ENCODE peak calls at places on chromosomes 11 and 22, in four cellular contexts. One of them, this sample, is unnamed.
A peak's percentile ranks its signal among the peaks of the same experiment; 100 is the strongest.

GRCh38 chr22:49948116-49948515 is 12.5 kb upstream of the PIM3 start:
- DNase-seq in K562: no peak
- DNase-seq in HepG2: no peak
- DNase-seq in GM12878: no peak
- DNase-seq in this sample: no peak

GRCh38 chr22:40620464-40621046 is 16.0 kb downstream of the MRTFA start:
- DNase-seq in K562: peak; percentile 35
- DNase-seq in HepG2: no peak
- DNase-seq in GM12878: no peak
- DNase-seq in this sample: no peak

GRCh38 chr22:29359469-29359868 is 28.9 kb downstream of the AP1B1 start:
- DNase-seq in K562: peak; percentile 41
- DNase-seq in HepG2: peak; percentile 50
- DNase-seq in GM12878: no peak
- DNase-seq in this sample: peak; percentile 73

GRCh38 chr11:8372641-8373381 is 109.1 kb upstream of the LMO1 start:
- DNase-seq in K562: no peak
- DNase-seq in HepG2: no peak
- DNase-seq in GM12878: no peak
- DNase-seq in this sample: no peak

GRCh38 chr22:23278883-23279675 is 98.8 kb downstream of the BCR start:
- DNase-seq in K562: peak; percentile 78
- DNase-seq in HepG2: no peak
- DNase-seq in GM12878: no peak
- DNase-seq in this sample: no peak

GRCh38 chr11:66082936-66083698 is 13.0 kb downstream of the PACS1 start:
- DNase-seq in K562: no peak
- DNase-seq in HepG2: peak; percentile 48
- DNase-seq in GM12878: no peak
- DNase-seq in this sample: no peak

GRCh38 chr22:29801153-29801552 is 34.0 kb downstream of the UQCR10 start:
- DNase-seq in K562: no peak
- DNase-seq in HepG2: no peak
- DNase-seq in GM12878: no peak
- DNase-seq in this sample: no peak

GRCh38 chr11:45924036-45924915 is 1.8 kb downstream of the LARGE2 start:
- DNase-seq in K562: no peak
- DNase-seq in HepG2: no peak
- DNase-seq in GM12878: no peak
- DNase-seq in this sample: no peak

GRCh38 chr22:49364398-49364797 is 463.3 kb downstream of the BRD1 start:
- DNase-seq in K562: no peak
- DNase-seq in HepG2: no peak
- DNase-seq in GM12878: no peak
- DNase-seq in this sample: no peak

DNA sequence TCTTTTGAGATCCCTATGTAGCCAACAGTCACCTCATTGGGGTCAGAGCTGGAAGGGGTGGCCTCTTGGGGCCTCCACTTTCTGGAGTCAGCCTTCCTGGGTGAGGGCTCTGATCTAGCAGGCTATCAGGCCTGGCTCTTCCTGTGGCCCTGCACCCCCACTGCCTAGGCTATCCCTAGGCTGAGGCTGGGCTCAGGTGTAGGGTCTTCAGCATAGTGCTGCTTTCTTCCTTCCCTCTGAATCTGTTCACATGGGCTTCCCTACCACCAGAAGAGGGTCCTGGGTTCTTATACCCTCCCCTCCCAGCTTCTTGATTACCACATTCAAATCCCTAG is 456 bp upstream of the SPI1 start:
- DNase-seq in K562: no peak
- DNase-seq in HepG2: no peak
- DNase-seq in GM12878: no peak
- DNase-seq in this sample: no peak
- TF ChIP-seq YY1 in K562: no peak
- TF ChIP-seq YY1 in HepG2: no peak
- TF ChIP-seq YY1 in GM12878: no peak
- TF ChIP-seq YY1 in this sample: no peak

DNA sequence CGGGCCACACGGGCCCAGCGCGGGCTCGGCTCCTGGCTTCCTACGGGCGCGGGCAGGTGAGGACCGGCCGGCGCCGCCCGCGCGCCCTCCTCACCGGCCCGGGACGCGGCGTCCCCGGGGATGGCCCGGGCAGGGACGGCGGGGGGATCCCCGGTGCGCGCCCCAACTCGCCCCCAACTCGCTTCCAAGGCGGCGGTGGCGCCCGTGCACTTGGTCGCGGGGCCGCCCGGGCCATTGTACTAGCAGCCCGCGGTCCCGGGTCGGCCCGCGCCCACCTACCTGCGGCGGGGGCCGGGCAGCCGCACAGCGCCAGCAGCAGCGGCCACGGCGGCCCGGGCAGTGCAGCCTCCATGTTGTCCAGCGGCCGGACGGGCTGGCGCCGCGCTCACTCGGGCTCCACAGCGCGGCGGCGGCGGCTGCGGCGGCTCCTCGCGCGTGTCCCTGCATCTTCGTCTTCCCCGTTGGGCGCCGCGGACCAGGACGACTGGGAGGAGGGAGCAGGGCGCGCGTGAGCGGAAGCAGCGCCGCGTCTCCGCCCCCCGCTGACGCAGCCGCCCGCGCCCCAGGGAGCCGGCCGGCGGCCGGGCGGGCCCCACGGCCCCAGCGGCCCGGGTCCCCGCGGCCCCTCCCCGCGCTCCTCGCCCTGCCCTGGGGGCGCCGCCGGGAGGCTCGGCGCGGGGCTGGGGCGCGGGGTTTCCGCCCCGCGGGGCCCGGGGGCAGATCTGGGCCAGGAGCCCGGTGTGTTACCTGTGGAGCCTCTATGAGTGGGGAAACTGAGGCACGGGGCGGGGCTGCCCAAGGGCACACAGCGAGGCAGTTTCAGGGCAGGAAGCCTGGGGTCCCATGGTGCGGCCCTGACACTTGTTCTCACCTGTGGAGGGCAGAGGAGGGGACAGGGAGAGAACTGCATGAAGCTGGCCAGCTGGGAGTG is 159.3 kb upstream of the GRK3 start:
- DNase-seq in K562: peak; percentile 83
- DNase-seq in HepG2: peak; percentile 13
- DNase-seq in GM12878: no peak
- DNase-seq in this sample: no peak
- TF ChIP-seq KDM1A in K562: no peak
- TF ChIP-seq KDM1A in HepG2: no peak
- TF ChIP-seq KDM1A in GM12878: no peak
- TF ChIP-seq KDM1A in this sample: no peak

DNA sequence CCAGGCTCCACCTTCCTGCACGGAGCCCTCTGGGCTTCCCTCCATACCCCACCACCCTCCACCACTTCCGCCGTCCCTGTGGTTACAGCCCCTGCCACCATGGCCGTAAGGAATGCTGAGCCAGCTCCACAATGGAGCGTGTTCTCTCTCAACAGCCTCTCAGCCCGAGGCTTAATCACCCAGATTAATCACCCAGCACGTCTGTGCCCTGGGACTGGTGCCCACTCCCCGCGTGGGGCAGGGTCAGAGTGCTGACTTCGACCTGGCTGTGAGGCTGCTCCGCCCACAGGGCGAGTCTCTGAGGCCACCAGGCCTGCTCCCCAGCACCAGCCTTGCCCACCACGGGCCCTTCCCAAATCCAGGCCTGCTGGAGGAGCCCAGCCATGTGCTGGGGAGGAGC is 4.0 kb upstream of the TH start:
- DNase-seq in K562: no peak
- DNase-seq in HepG2: no peak
- DNase-seq in GM12878: no peak
- DNase-seq in this sample: no peak
- TF ChIP-seq YY1 in K562: no peak
- TF ChIP-seq YY1 in HepG2: no peak
- TF ChIP-seq YY1 in GM12878: no peak
- TF ChIP-seq YY1 in this sample: no peak

GRCh38 chr22:17792289-17792688 is 18.0 kb upstream of the BID start:
- DNase-seq in K562: peak; percentile 63
- DNase-seq in HepG2: no peak
- DNase-seq in GM12878: no peak
- DNase-seq in this sample: peak; percentile 70
- TF ChIP-seq KDM1A in K562: no peak
- TF ChIP-seq KDM1A in HepG2: no peak
- TF ChIP-seq KDM1A in GM12878: no peak
- TF ChIP-seq KDM1A in this sample: no peak

GRCh38 chr11:119427279-119427678 is 4.3 kb upstream of the THY1 start:
- DNase-seq in K562: peak; percentile 67
- DNase-seq in HepG2: no peak
- DNase-seq in GM12878: no peak
- DNase-seq in this sample: no peak
- TF ChIP-seq YY1 in K562: peak; percentile 85
- TF ChIP-seq YY1 in HepG2: no peak
- TF ChIP-seq YY1 in GM12878: no peak
- TF ChIP-seq YY1 in this sample: no peak

DNA sequence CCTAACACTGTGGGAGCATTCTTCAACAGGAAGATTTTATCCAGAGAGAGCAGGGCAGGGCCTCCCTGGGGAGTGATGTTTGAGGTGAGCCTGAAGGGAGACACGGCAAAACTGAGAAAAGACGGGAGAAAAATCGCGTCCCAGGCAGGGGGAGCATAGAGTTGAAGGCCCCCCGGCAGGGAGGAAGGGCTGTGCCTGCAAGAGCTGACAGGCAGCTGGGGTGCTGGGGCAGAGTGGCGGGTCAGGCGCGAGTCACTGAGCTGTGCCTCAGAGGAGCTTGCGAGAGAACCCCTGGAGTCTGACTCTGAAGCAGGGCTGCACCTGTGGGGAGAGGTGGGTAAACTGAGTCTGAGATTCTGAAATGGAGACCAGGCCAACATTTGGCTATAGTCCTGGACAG is 14.8 kb downstream of the PKNOX2 start:
- DNase-seq in K562: no peak
- DNase-seq in HepG2: no peak
- DNase-seq in GM12878: no peak
- DNase-seq in this sample: no peak
- TF ChIP-seq KDM1A in K562: no peak
- TF ChIP-seq KDM1A in HepG2: no peak
- TF ChIP-seq KDM1A in GM12878: no peak
- TF ChIP-seq KDM1A in this sample: no peak